ENCODE peak calls at places on chromosomes 1 and 21, in eight cellular contexts. C is RWPE1, F is stomach, B is right lobe of liver, U is IMR-90, M is MCF 10A, P is neural progenitor cell, D is brain microvascular endothelial cell. Z is an unnamed sample.

GRCh38 chr1:236394905-236395779 is 1.1 kb downstream of the EDARADD start:
- DNase-seq in D (no peak), B (no peak), C (peak; percentile 36), P (peak; percentile 71), F (peak; percentile 63), U (no peak), M (peak; percentile 48), Z (peak; percentile 14)

GRCh38 chr1:41613646-41614592 is 129.4 kb upstream of the EDN2 start:
- DNase-seq in C (peak; percentile 17), P (no peak), B (no peak), M (peak; percentile 73), F (no peak), D (peak; percentile 43), U (peak; percentile 86), Z (no peak)

GRCh38 chr1:44609768-44610526 is 64.3 kb downstream of the TMEM53 start:
- DNase-seq in F (no peak), C (no peak), B (no peak), U (no peak), D (no peak), M (no peak), P (no peak), Z (no peak)

GRCh38 chr1:116825735-116826438 is 71.7 kb downstream of the CD2 start:
- DNase-seq in C (no peak), U (no peak), F (no peak), P (no peak), D (no peak), B (no peak), M (no peak), Z (no peak)

GRCh38 chr1:183522104-183522503 is 49.8 kb downstream of the SMG7 start:
- DNase-seq in M (no peak), U (no peak), F (no peak), C (no peak), B (no peak), D (no peak), P (no peak), Z (no peak)

GRCh38 chr1:7861452-7861851 is 8.6 kb upstream of the UTS2 start:
- DNase-seq in U (no peak), P (no peak), C (no peak), F (no peak), B (no peak), D (no peak), M (no peak), Z (no peak)

GRCh38 chr1:205569411-205570172 is 62.2 kb downstream of the ELK4 start:
- DNase-seq in U (no peak), F (peak; percentile 41), B (no peak), P (no peak), M (no peak), D (no peak), C (no peak), Z (no peak)

GRCh38 chr1:114286179-114286578 is 132.5 kb upstream of the SYT6 start:
- DNase-seq in U (peak; percentile 31), M (no peak), C (no peak), D (peak; percentile 4), B (no peak), P (no peak), F (no peak), Z (no peak)

GRCh38 chr1:48878191-48878940 is 101.7 kb upstream of the BEND5 start:
- DNase-seq in B (no peak), F (no peak), P (no peak), C (peak; percentile 67), U (peak; percentile 31), D (peak; percentile 78), M (peak; percentile 95), Z (peak; percentile 4)

GRCh38 chr1:180854001-180854400 is 58.7 kb upstream of the KIAA1614 start:
- DNase-seq in U (no peak), C (no peak), F (no peak), B (no peak), D (no peak), P (peak; percentile 8), M (no peak), Z (no peak)

GRCh38 chr1:155193275-155193990 is 14.3 kb downstream of the THBS3 start:
- DNase-seq in B (peak; percentile 83), M (peak; percentile 100), F (peak; percentile 93), U (peak; percentile 81), P (peak; percentile 95), D (peak; percentile 78), C (peak; percentile 87), Z (peak; percentile 95)

GRCh38 chr1:117674521-117675400 is 68.9 kb downstream of the TENT5C start:
- DNase-seq in P (no peak), U (peak; percentile 28), D (no peak), F (peak; percentile 77), B (no peak), C (no peak), M (peak; percentile 45), Z (no peak)

GRCh38 chr1:17627239-17628052 is 87.9 kb downstream of the ARHGEF10L start:
- DNase-seq in C (no peak), U (no peak), D (no peak), F (no peak), B (no peak), M (no peak), P (no peak), Z (no peak)

GRCh38 chr1:153364766-153365678 is 7.4 kb downstream of the S100A9 start:
- DNase-seq in C (peak; percentile 48), U (no peak), P (no peak), M (peak; percentile 95), F (no peak), B (no peak), D (no peak), Z (no peak)

GRCh38 chr21:27268290-27268689 is 301.4 kb upstream of the ADAMTS5 start:
- DNase-seq in B (no peak), U (peak; percentile 57), P (no peak), D (peak; percentile 33), F (no peak), M (peak; percentile 8), C (no peak), Z (no peak)

GRCh38 chr1:221829327-221830011 is 87.6 kb upstream of the DUSP10 start:
- DNase-seq in M (peak; percentile 96), F (no peak), C (peak; percentile 93), U (peak; percentile 97), B (no peak), P (no peak), D (peak; percentile 99), Z (peak; percentile 53)

GRCh38 chr1:20899154-20899972 is 112.3 kb upstream of the HP1BP3 start:
- DNase-seq in P (no peak), B (no peak), D (no peak), U (no peak), M (peak; percentile 1), F (no peak), C (no peak), Z (no peak)

GRCh38 chr21:45167796-45168222 is 93.4 kb downstream of the ADARB1 start:
- DNase-seq in U (peak; percentile 78), P (no peak), C (no peak), D (no peak), M (peak; percentile 29), B (no peak), F (no peak), Z (no peak)

GRCh38 chr1:221824025-221824424 is 82.1 kb upstream of the DUSP10 start:
- DNase-seq in P (no peak), U (peak; percentile 80), M (peak; percentile 79), D (peak; percentile 67), C (no peak), B (no peak), F (no peak), Z (no peak)

GRCh38 chr1:104646233-104646632 is 896.5 kb downstream of the AMY1C start:
- DNase-seq in B (no peak), C (no peak), D (no peak), U (no peak), M (no peak), F (no peak), P (no peak), Z (no peak)

GRCh38 chr1:104648269-104648691 is 898.6 kb downstream of the AMY1C start:
- DNase-seq in F (no peak), B (no peak), M (peak; percentile 41), P (peak; percentile 59), U (no peak), C (peak; percentile 10), D (peak; percentile 5), Z (no peak)
- TF ChIP-seq CTCF in F (no peak), B (peak; percentile 40), M (peak; percentile 45), P (peak; percentile 69), U (peak; percentile 9), C (peak; percentile 36), D (peak; percentile 46), Z (no peak)

GRCh38 chr21:41659791-41660560 is 106.9 kb downstream of the RIPK4 start:
- DNase-seq in C (no peak), F (no peak), D (peak; percentile 34), B (no peak), M (peak; percentile 73), P (no peak), U (peak; percentile 24), Z (peak; percentile 41)
- TF ChIP-seq CTCF in C (no peak), F (no peak), D (peak; percentile 57), B (no peak), M (peak; percentile 12), P (no peak), U (no peak), Z (no peak)

GRCh38 chr1:38950553-38950952 is 8.9 kb upstream of the RHBDL2 start:
- DNase-seq in D (no peak), P (no peak), M (no peak), U (no peak), F (no peak), C (no peak), B (no peak), Z (no peak)
- TF ChIP-seq CTCF in D (no peak), P (no peak), M (no peak), U (no peak), F (no peak), C (no peak), B (no peak), Z (no peak)

DNA sequence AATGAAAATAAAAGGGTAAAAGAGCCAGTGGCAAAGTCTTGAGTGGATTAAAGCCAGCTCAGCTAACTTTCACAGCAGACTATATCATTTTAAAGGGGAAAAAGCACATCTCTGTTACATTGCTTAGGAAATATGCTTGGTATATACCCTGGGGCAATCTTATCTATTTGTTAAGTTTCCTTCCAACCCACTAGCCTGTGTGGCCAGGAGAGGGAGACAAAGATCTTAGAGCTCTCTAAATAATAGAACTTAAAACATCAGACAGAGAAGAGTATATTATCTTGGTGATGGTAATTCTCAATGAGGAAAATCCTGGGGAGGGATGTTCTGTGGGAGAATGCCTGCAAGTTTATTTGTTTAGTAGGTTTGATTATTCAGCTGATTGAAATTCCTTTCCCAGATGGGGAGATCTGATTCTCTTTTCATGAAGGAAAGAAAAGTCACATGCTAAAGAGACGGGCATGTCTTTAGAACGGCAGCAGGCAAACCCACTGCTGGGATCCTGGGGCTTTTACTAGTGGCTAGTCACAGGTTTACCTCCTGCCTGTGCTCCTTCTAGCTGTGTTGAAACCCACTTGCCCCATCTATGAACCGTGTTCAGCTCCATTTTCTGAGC is 3.6 kb downstream of the KCNE2 start:
- DNase-seq in P (peak; percentile 70), D (peak; percentile 64), B (no peak), C (peak; percentile 72), M (peak; percentile 83), F (peak; percentile 75), U (peak; percentile 82), Z (peak; percentile 47)
- TF ChIP-seq CTCF in P (peak; percentile 75), D (peak; percentile 80), B (peak; percentile 79), C (peak; percentile 85), M (peak; percentile 59), F (no peak), U (peak; percentile 84), Z (peak; percentile 33)